ENCODE peak calls at places on chromosomes 12 and 14, in eight cellular contexts. One of them, this sample, is unnamed. For H3K4me1 and H3K36me3, the result is how much of the 10 kb centered on the place peaks cover.

GRCh38 chr12:4908694-4909396 is 860 bp upstream of the KCNA1 start:
- DNase-seq in astrocyte: peak
- DNase-seq in aorta: no peak
- DNase-seq in naive thymus-derived CD4-positive, alpha-beta T cell: no peak
- DNase-seq in testis: no peak
- DNase-seq in Panc1: no peak
- DNase-seq in uterus: no peak
- DNase-seq in fibroblast of lung: peak
- DNase-seq in this sample: peak

GRCh38 chr12:47621960-47622359 is 83.9 kb downstream of the RPAP3 start:
- DNase-seq in astrocyte: no peak
- DNase-seq in aorta: no peak
- DNase-seq in naive thymus-derived CD4-positive, alpha-beta T cell: no peak
- DNase-seq in testis: no peak
- DNase-seq in Panc1: no peak
- DNase-seq in uterus: no peak
- DNase-seq in fibroblast of lung: no peak
- DNase-seq in this sample: no peak

GRCh38 chr12:129540249-129540648 is 363.6 kb downstream of the TMEM132D start:
- DNase-seq in astrocyte: no peak
- DNase-seq in aorta: no peak
- DNase-seq in naive thymus-derived CD4-positive, alpha-beta T cell: no peak
- DNase-seq in testis: no peak
- DNase-seq in Panc1: no peak
- DNase-seq in uterus: no peak
- DNase-seq in fibroblast of lung: no peak
- DNase-seq in this sample: no peak

GRCh38 chr12:95202691-95203476 is 14.4 kb downstream of the FGD6 start:
- DNase-seq in astrocyte: no peak
- DNase-seq in aorta: no peak
- DNase-seq in naive thymus-derived CD4-positive, alpha-beta T cell: peak
- DNase-seq in testis: no peak
- DNase-seq in Panc1: no peak
- DNase-seq in uterus: no peak
- DNase-seq in fibroblast of lung: peak
- DNase-seq in this sample: no peak

GRCh38 chr14:52873096-52873495 is 77.8 kb downstream of the FERMT2 start:
- DNase-seq in astrocyte: no peak
- DNase-seq in aorta: no peak
- DNase-seq in naive thymus-derived CD4-positive, alpha-beta T cell: no peak
- DNase-seq in testis: no peak
- DNase-seq in Panc1: no peak
- DNase-seq in uterus: no peak
- DNase-seq in fibroblast of lung: no peak
- DNase-seq in this sample: no peak

GRCh38 chr12:76268267-76268666 is 79.9 kb downstream of the BBS10 start:
- DNase-seq in astrocyte: peak
- DNase-seq in aorta: no peak
- DNase-seq in naive thymus-derived CD4-positive, alpha-beta T cell: no peak
- DNase-seq in testis: no peak
- DNase-seq in Panc1: no peak
- DNase-seq in uterus: no peak
- DNase-seq in fibroblast of lung: peak
- DNase-seq in this sample: no peak

GRCh38 chr12:110680032-110680431 is 8.9 kb downstream of the HVCN1 start:
- DNase-seq in astrocyte: no peak
- DNase-seq in aorta: no peak
- DNase-seq in naive thymus-derived CD4-positive, alpha-beta T cell: no peak
- DNase-seq in testis: no peak
- DNase-seq in Panc1: no peak
- DNase-seq in uterus: no peak
- DNase-seq in fibroblast of lung: no peak
- DNase-seq in this sample: no peak

GRCh38 chr14:104749111-104749649 is 3.8 kb upstream of the SIVA1 start:
- DNase-seq in astrocyte: peak
- DNase-seq in aorta: no peak
- DNase-seq in naive thymus-derived CD4-positive, alpha-beta T cell: no peak
- DNase-seq in testis: peak
- DNase-seq in Panc1: no peak
- DNase-seq in uterus: no peak
- DNase-seq in fibroblast of lung: peak
- DNase-seq in this sample: no peak

GRCh38 chr12:110641512-110641911 is 27.6 kb downstream of the TCTN1 start:
- DNase-seq in astrocyte: peak
- DNase-seq in aorta: no peak
- DNase-seq in naive thymus-derived CD4-positive, alpha-beta T cell: no peak
- DNase-seq in testis: peak
- DNase-seq in Panc1: no peak
- DNase-seq in uterus: peak
- DNase-seq in fibroblast of lung: peak
- DNase-seq in this sample: no peak

GRCh38 chr12:27081668-27082091 is 698 bp downstream of the C12orf71 start:
- DNase-seq in astrocyte: no peak
- DNase-seq in aorta: no peak
- DNase-seq in naive thymus-derived CD4-positive, alpha-beta T cell: no peak
- DNase-seq in testis: no peak
- DNase-seq in Panc1: no peak
- DNase-seq in uterus: no peak
- DNase-seq in fibroblast of lung: no peak
- DNase-seq in this sample: no peak

GRCh38 chr14:65167072-65167645 is 64.8 kb upstream of the MAX start:
- DNase-seq in astrocyte: no peak
- DNase-seq in aorta: no peak
- DNase-seq in naive thymus-derived CD4-positive, alpha-beta T cell: peak
- DNase-seq in testis: no peak
- DNase-seq in Panc1: no peak
- DNase-seq in uterus: no peak
- DNase-seq in fibroblast of lung: no peak
- DNase-seq in this sample: no peak

GRCh38 chr12:77746108-77746507 is 84.6 kb upstream of the NAV3 start:
- DNase-seq in astrocyte: peak
- DNase-seq in aorta: no peak
- DNase-seq in naive thymus-derived CD4-positive, alpha-beta T cell: no peak
- DNase-seq in testis: no peak
- DNase-seq in Panc1: no peak
- DNase-seq in uterus: no peak
- DNase-seq in fibroblast of lung: peak
- DNase-seq in this sample: no peak

GRCh38 chr12:86712425-86712843 is 456.2 kb upstream of the MGAT4C start:
- DNase-seq in astrocyte: peak
- DNase-seq in aorta: no peak
- DNase-seq in naive thymus-derived CD4-positive, alpha-beta T cell: no peak
- DNase-seq in testis: no peak
- DNase-seq in Panc1: peak
- DNase-seq in uterus: no peak
- DNase-seq in fibroblast of lung: peak
- DNase-seq in this sample: no peak

GRCh38 chr12:7486512-7486911 is 17.1 kb downstream of the CD163 start:
- DNase-seq in astrocyte: no peak
- DNase-seq in aorta: peak
- DNase-seq in naive thymus-derived CD4-positive, alpha-beta T cell: no peak
- DNase-seq in testis: no peak
- DNase-seq in Panc1: no peak
- DNase-seq in uterus: no peak
- DNase-seq in fibroblast of lung: no peak
- DNase-seq in this sample: no peak

GRCh38 chr12:113479578-113480335 is 8.1 kb upstream of the LHX5 start:
- DNase-seq in astrocyte: peak
- DNase-seq in aorta: no peak
- DNase-seq in naive thymus-derived CD4-positive, alpha-beta T cell: peak
- DNase-seq in testis: peak
- DNase-seq in Panc1: no peak
- DNase-seq in uterus: no peak
- DNase-seq in fibroblast of lung: peak
- DNase-seq in this sample: no peak

GRCh38 chr12:100554608-100555077 is 18.8 kb upstream of the GAS2L3 start:
- DNase-seq in astrocyte: peak
- DNase-seq in aorta: no peak
- DNase-seq in naive thymus-derived CD4-positive, alpha-beta T cell: peak
- DNase-seq in testis: no peak
- DNase-seq in Panc1: peak
- DNase-seq in uterus: no peak
- DNase-seq in fibroblast of lung: peak
- DNase-seq in this sample: no peak

GRCh38 chr14:56087824-56088571 is 30.2 kb upstream of the PELI2 start:
- DNase-seq in astrocyte: peak
- DNase-seq in aorta: no peak
- DNase-seq in naive thymus-derived CD4-positive, alpha-beta T cell: no peak
- DNase-seq in testis: no peak
- DNase-seq in Panc1: no peak
- DNase-seq in uterus: no peak
- DNase-seq in fibroblast of lung: peak
- DNase-seq in this sample: no peak

GRCh38 chr14:105066285-105067071 is 1.2 kb upstream of the GPR132 start:
- DNase-seq in astrocyte: no peak
- DNase-seq in aorta: peak
- DNase-seq in naive thymus-derived CD4-positive, alpha-beta T cell: no peak
- DNase-seq in testis: no peak
- DNase-seq in Panc1: no peak
- DNase-seq in uterus: no peak
- DNase-seq in fibroblast of lung: no peak
- DNase-seq in this sample: no peak

GRCh38 chr12:84910549-84911241 is 1.9 kb downstream of the SLC6A15 start:
- DNase-seq in astrocyte: peak
- DNase-seq in aorta: no peak
- DNase-seq in naive thymus-derived CD4-positive, alpha-beta T cell: no peak
- DNase-seq in testis: peak
- DNase-seq in Panc1: no peak
- DNase-seq in uterus: no peak
- DNase-seq in fibroblast of lung: peak
- DNase-seq in this sample: no peak

GRCh38 chr12:9651265-9651729 is 18.2 kb upstream of the CLEC2D start:
- DNase-seq in astrocyte: peak
- DNase-seq in aorta: no peak
- DNase-seq in naive thymus-derived CD4-positive, alpha-beta T cell: peak
- DNase-seq in testis: no peak
- DNase-seq in Panc1: no peak
- DNase-seq in uterus: no peak
- DNase-seq in fibroblast of lung: peak
- DNase-seq in this sample: no peak

GRCh38 chr12:24363177-24363754 is 413.8 kb upstream of the SOX5 start:
- DNase-seq in astrocyte: no peak
- DNase-seq in aorta: no peak
- DNase-seq in naive thymus-derived CD4-positive, alpha-beta T cell: no peak
- DNase-seq in testis: no peak
- DNase-seq in Panc1: no peak
- DNase-seq in uterus: no peak
- DNase-seq in fibroblast of lung: no peak
- DNase-seq in this sample: no peak

DNA sequence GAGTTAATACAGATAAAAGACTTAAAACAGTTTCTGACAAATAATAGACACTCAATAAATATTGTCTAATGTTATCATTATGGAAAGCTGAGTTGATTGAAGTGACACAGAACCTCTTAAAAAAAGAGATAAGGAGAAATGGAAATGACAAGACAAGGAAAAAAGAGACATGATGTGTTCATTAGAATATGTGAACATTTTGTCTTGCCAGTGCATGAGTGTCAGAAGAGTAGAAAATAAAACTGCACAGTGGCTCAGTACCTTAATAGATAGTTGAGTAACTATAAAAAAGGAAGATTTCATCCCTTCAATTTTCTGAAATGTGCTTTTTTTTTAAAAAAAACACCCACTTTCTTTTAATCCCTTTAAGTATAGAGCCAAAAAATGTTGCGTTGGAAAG is 56.7 kb upstream of the ACSS3 start:
- DNase-seq in astrocyte: no peak
- DNase-seq in aorta: no peak
- DNase-seq in naive thymus-derived CD4-positive, alpha-beta T cell: no peak
- DNase-seq in testis: no peak
- DNase-seq in Panc1: no peak
- DNase-seq in uterus: no peak
- DNase-seq in fibroblast of lung: no peak
- DNase-seq in this sample: no peak
- H3K4me1 ChIP-seq in astrocyte: under half
- H3K4me1 ChIP-seq in aorta: under half
- H3K4me1 ChIP-seq in naive thymus-derived CD4-positive, alpha-beta T cell: under half
- H3K4me1 ChIP-seq in testis: under half
- H3K4me1 ChIP-seq in Panc1: under half
- H3K4me1 ChIP-seq in uterus: under half
- H3K4me1 ChIP-seq in fibroblast of lung: under half
- H3K4me1 ChIP-seq in this sample: under half

GRCh38 chr12:6464531-6464930 is 5.9 kb downstream of the VAMP1 start:
- DNase-seq in astrocyte: no peak
- DNase-seq in aorta: peak
- DNase-seq in naive thymus-derived CD4-positive, alpha-beta T cell: no peak
- DNase-seq in testis: no peak
- DNase-seq in Panc1: no peak
- DNase-seq in uterus: no peak
- DNase-seq in fibroblast of lung: no peak
- DNase-seq in this sample: no peak
- H3K36me3 ChIP-seq in astrocyte: under half
- H3K36me3 ChIP-seq in aorta: under half
- H3K36me3 ChIP-seq in naive thymus-derived CD4-positive, alpha-beta T cell: under half
- H3K36me3 ChIP-seq in testis: under half
- H3K36me3 ChIP-seq in Panc1: under half
- H3K36me3 ChIP-seq in uterus: under half
- H3K36me3 ChIP-seq in fibroblast of lung: under half
- H3K36me3 ChIP-seq in this sample: half or more

DNA sequence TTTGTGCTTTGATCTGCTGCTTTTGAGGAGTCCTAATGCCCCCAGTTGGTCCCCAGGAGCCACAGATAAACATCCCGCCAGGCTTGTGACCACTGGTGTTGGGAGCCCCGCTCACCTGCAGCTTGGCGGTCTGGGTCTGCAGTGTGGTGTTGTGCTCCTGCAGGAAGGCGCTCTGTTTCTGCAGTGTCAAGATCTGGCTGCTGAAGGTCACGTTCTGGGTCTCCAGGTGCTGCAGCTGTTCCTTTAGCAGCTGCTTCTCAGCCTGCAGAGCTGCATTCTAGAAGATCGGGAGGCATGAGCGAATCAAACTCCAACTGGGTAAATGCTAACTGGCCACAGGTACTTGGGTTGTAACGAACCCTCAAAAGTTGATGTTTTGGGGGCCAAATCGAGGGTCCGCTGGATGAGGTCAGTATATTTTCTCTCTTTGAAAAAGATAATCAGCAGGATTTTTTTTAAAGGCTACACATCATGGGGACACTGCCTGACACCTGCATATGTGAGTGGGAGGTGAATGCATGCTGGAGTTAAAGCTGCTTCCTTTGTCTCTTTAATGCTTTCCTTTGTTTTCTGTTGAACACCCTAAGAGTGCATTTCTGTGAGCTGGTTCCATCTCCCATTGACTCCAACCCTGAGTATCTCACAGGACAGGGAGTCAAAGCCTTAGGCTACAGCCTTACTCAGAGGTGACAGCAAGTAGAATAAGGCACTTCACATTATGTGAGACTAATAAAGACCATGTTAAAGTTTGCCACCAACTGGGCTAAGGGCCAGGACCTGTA is 61.3 kb upstream of the GPR68 start:
- DNase-seq in astrocyte: no peak
- DNase-seq in aorta: peak
- DNase-seq in naive thymus-derived CD4-positive, alpha-beta T cell: no peak
- DNase-seq in testis: no peak
- DNase-seq in Panc1: no peak
- DNase-seq in uterus: no peak
- DNase-seq in fibroblast of lung: no peak
- DNase-seq in this sample: no peak
- H3K27ac ChIP-seq in astrocyte: no peak
- H3K27ac ChIP-seq in aorta: no peak
- H3K27ac ChIP-seq in naive thymus-derived CD4-positive, alpha-beta T cell: no peak
- H3K27ac ChIP-seq in testis: no peak
- H3K27ac ChIP-seq in Panc1: no peak
- H3K27ac ChIP-seq in uterus: no peak
- H3K27ac ChIP-seq in fibroblast of lung: no peak
- H3K27ac ChIP-seq in this sample: no peak

GRCh38 chr12:52227767-52228166 is 5.3 kb upstream of the KRT7 start:
- DNase-seq in astrocyte: no peak
- DNase-seq in aorta: no peak
- DNase-seq in naive thymus-derived CD4-positive, alpha-beta T cell: no peak
- DNase-seq in testis: no peak
- DNase-seq in Panc1: no peak
- DNase-seq in uterus: no peak
- DNase-seq in fibroblast of lung: no peak
- DNase-seq in this sample: no peak
- H3K4me1 ChIP-seq in astrocyte: under half
- H3K4me1 ChIP-seq in aorta: under half
- H3K4me1 ChIP-seq in naive thymus-derived CD4-positive, alpha-beta T cell: under half
- H3K4me1 ChIP-seq in testis: under half
- H3K4me1 ChIP-seq in Panc1: under half
- H3K4me1 ChIP-seq in uterus: under half
- H3K4me1 ChIP-seq in fibroblast of lung: under half
- H3K4me1 ChIP-seq in this sample: under half